ENCODE peak calls at places on chromosomes 3 and 15, in ten cellular contexts. One of them, this sample, is unnamed.

GRCh38 chr3:191330309-191330712 is at the start of gene UTS2B:
- DNase-seq in NAMALWA: peak
- DNase-seq in heart right ventricle: no peak
- DNase-seq in ureter: no peak
- DNase-seq in stimulated activated CD8-positive, alpha-beta memory T cell treated with anti-CD3 and anti-CD28 coated beads, Interleukin-4, amount 100 ng/mL, for 24 hours: no peak
- DNase-seq in stimulated activated CD4-positive, alpha-beta T cell treated with anti-CD3 and anti-CD28 coated beads, Interleukin-15, amount 100 ng/mL, for 1 hour: no peak
- DNase-seq in fibroblast of the conjunctiva: peak
- DNase-seq in activated naive CD4-positive, alpha-beta T cell: no peak
- DNase-seq in C1 segment of cervical spinal cord: peak
- DNase-seq in HCEC 1CT: peak
- DNase-seq in this sample: no peak

GRCh38 chr3:17500618-17501017 is 241.8 kb downstream of the TBC1D5 start:
- DNase-seq in NAMALWA: no peak
- DNase-seq in heart right ventricle: no peak
- DNase-seq in ureter: no peak
- DNase-seq in stimulated activated CD8-positive, alpha-beta memory T cell treated with anti-CD3 and anti-CD28 coated beads, Interleukin-4, amount 100 ng/mL, for 24 hours: no peak
- DNase-seq in stimulated activated CD4-positive, alpha-beta T cell treated with anti-CD3 and anti-CD28 coated beads, Interleukin-15, amount 100 ng/mL, for 1 hour: no peak
- DNase-seq in fibroblast of the conjunctiva: no peak
- DNase-seq in activated naive CD4-positive, alpha-beta T cell: no peak
- DNase-seq in C1 segment of cervical spinal cord: no peak
- DNase-seq in HCEC 1CT: peak
- DNase-seq in this sample: no peak

GRCh38 chr3:52028572-52028971 is 27.8 kb downstream of the DUSP7 start:
- DNase-seq in NAMALWA: no peak
- DNase-seq in heart right ventricle: peak
- DNase-seq in ureter: no peak
- DNase-seq in stimulated activated CD8-positive, alpha-beta memory T cell treated with anti-CD3 and anti-CD28 coated beads, Interleukin-4, amount 100 ng/mL, for 24 hours: no peak
- DNase-seq in stimulated activated CD4-positive, alpha-beta T cell treated with anti-CD3 and anti-CD28 coated beads, Interleukin-15, amount 100 ng/mL, for 1 hour: no peak
- DNase-seq in fibroblast of the conjunctiva: no peak
- DNase-seq in activated naive CD4-positive, alpha-beta T cell: no peak
- DNase-seq in C1 segment of cervical spinal cord: no peak
- DNase-seq in HCEC 1CT: no peak
- DNase-seq in this sample: no peak

GRCh38 chr3:152331018-152331541 is 62.4 kb downstream of the MBNL1 start:
- DNase-seq in NAMALWA: no peak
- DNase-seq in heart right ventricle: no peak
- DNase-seq in ureter: no peak
- DNase-seq in stimulated activated CD8-positive, alpha-beta memory T cell treated with anti-CD3 and anti-CD28 coated beads, Interleukin-4, amount 100 ng/mL, for 24 hours: no peak
- DNase-seq in stimulated activated CD4-positive, alpha-beta T cell treated with anti-CD3 and anti-CD28 coated beads, Interleukin-15, amount 100 ng/mL, for 1 hour: no peak
- DNase-seq in fibroblast of the conjunctiva: peak
- DNase-seq in activated naive CD4-positive, alpha-beta T cell: no peak
- DNase-seq in C1 segment of cervical spinal cord: no peak
- DNase-seq in HCEC 1CT: peak
- DNase-seq in this sample: no peak

GRCh38 chr15:82081904-82082810 is 36.3 kb upstream of the MEX3B start:
- DNase-seq in NAMALWA: peak
- DNase-seq in heart right ventricle: no peak
- DNase-seq in ureter: no peak
- DNase-seq in stimulated activated CD8-positive, alpha-beta memory T cell treated with anti-CD3 and anti-CD28 coated beads, Interleukin-4, amount 100 ng/mL, for 24 hours: no peak
- DNase-seq in stimulated activated CD4-positive, alpha-beta T cell treated with anti-CD3 and anti-CD28 coated beads, Interleukin-15, amount 100 ng/mL, for 1 hour: no peak
- DNase-seq in fibroblast of the conjunctiva: no peak
- DNase-seq in activated naive CD4-positive, alpha-beta T cell: no peak
- DNase-seq in C1 segment of cervical spinal cord: no peak
- DNase-seq in HCEC 1CT: peak
- DNase-seq in this sample: no peak

GRCh38 chr3:186320862-186321568 is 41.0 kb downstream of the DGKG start:
- DNase-seq in NAMALWA: no peak
- DNase-seq in heart right ventricle: no peak
- DNase-seq in ureter: no peak
- DNase-seq in stimulated activated CD8-positive, alpha-beta memory T cell treated with anti-CD3 and anti-CD28 coated beads, Interleukin-4, amount 100 ng/mL, for 24 hours: no peak
- DNase-seq in stimulated activated CD4-positive, alpha-beta T cell treated with anti-CD3 and anti-CD28 coated beads, Interleukin-15, amount 100 ng/mL, for 1 hour: no peak
- DNase-seq in fibroblast of the conjunctiva: no peak
- DNase-seq in activated naive CD4-positive, alpha-beta T cell: no peak
- DNase-seq in C1 segment of cervical spinal cord: no peak
- DNase-seq in HCEC 1CT: peak
- DNase-seq in this sample: no peak

GRCh38 chr3:10609134-10609533 is 103.7 kb upstream of the ATP2B2 start:
- DNase-seq in NAMALWA: no peak
- DNase-seq in heart right ventricle: no peak
- DNase-seq in ureter: no peak
- DNase-seq in stimulated activated CD8-positive, alpha-beta memory T cell treated with anti-CD3 and anti-CD28 coated beads, Interleukin-4, amount 100 ng/mL, for 24 hours: no peak
- DNase-seq in stimulated activated CD4-positive, alpha-beta T cell treated with anti-CD3 and anti-CD28 coated beads, Interleukin-15, amount 100 ng/mL, for 1 hour: no peak
- DNase-seq in fibroblast of the conjunctiva: no peak
- DNase-seq in activated naive CD4-positive, alpha-beta T cell: no peak
- DNase-seq in C1 segment of cervical spinal cord: no peak
- DNase-seq in HCEC 1CT: no peak
- DNase-seq in this sample: no peak

GRCh38 chr15:62066663-62067447 is at the start of gene C2CD4A:
- DNase-seq in NAMALWA: no peak
- DNase-seq in heart right ventricle: peak
- DNase-seq in ureter: peak
- DNase-seq in stimulated activated CD8-positive, alpha-beta memory T cell treated with anti-CD3 and anti-CD28 coated beads, Interleukin-4, amount 100 ng/mL, for 24 hours: peak
- DNase-seq in stimulated activated CD4-positive, alpha-beta T cell treated with anti-CD3 and anti-CD28 coated beads, Interleukin-15, amount 100 ng/mL, for 1 hour: peak
- DNase-seq in fibroblast of the conjunctiva: no peak
- DNase-seq in activated naive CD4-positive, alpha-beta T cell: no peak
- DNase-seq in C1 segment of cervical spinal cord: no peak
- DNase-seq in HCEC 1CT: no peak
- DNase-seq in this sample: no peak

GRCh38 chr3:46713898-46714552 is 3.6 kb downstream of the PRSS50 start:
- DNase-seq in NAMALWA: no peak
- DNase-seq in heart right ventricle: peak
- DNase-seq in ureter: peak
- DNase-seq in stimulated activated CD8-positive, alpha-beta memory T cell treated with anti-CD3 and anti-CD28 coated beads, Interleukin-4, amount 100 ng/mL, for 24 hours: no peak
- DNase-seq in stimulated activated CD4-positive, alpha-beta T cell treated with anti-CD3 and anti-CD28 coated beads, Interleukin-15, amount 100 ng/mL, for 1 hour: no peak
- DNase-seq in fibroblast of the conjunctiva: no peak
- DNase-seq in activated naive CD4-positive, alpha-beta T cell: no peak
- DNase-seq in C1 segment of cervical spinal cord: no peak
- DNase-seq in HCEC 1CT: no peak
- DNase-seq in this sample: no peak

GRCh38 chr15:40787344-40787841 is 17.6 kb downstream of the C15orf62 start:
- DNase-seq in NAMALWA: no peak
- DNase-seq in heart right ventricle: no peak
- DNase-seq in ureter: peak
- DNase-seq in stimulated activated CD8-positive, alpha-beta memory T cell treated with anti-CD3 and anti-CD28 coated beads, Interleukin-4, amount 100 ng/mL, for 24 hours: peak
- DNase-seq in stimulated activated CD4-positive, alpha-beta T cell treated with anti-CD3 and anti-CD28 coated beads, Interleukin-15, amount 100 ng/mL, for 1 hour: no peak
- DNase-seq in fibroblast of the conjunctiva: no peak
- DNase-seq in activated naive CD4-positive, alpha-beta T cell: no peak
- DNase-seq in C1 segment of cervical spinal cord: no peak
- DNase-seq in HCEC 1CT: peak
- DNase-seq in this sample: no peak

GRCh38 chr3:58657571-58658141 is 8.9 kb downstream of the FAM3D start:
- DNase-seq in NAMALWA: no peak
- DNase-seq in heart right ventricle: no peak
- DNase-seq in ureter: peak
- DNase-seq in stimulated activated CD8-positive, alpha-beta memory T cell treated with anti-CD3 and anti-CD28 coated beads, Interleukin-4, amount 100 ng/mL, for 24 hours: no peak
- DNase-seq in stimulated activated CD4-positive, alpha-beta T cell treated with anti-CD3 and anti-CD28 coated beads, Interleukin-15, amount 100 ng/mL, for 1 hour: no peak
- DNase-seq in fibroblast of the conjunctiva: no peak
- DNase-seq in activated naive CD4-positive, alpha-beta T cell: no peak
- DNase-seq in C1 segment of cervical spinal cord: no peak
- DNase-seq in HCEC 1CT: no peak
- DNase-seq in this sample: no peak

GRCh38 chr3:40451551-40451950 is 5.6 kb upstream of the RPL14 start:
- DNase-seq in NAMALWA: no peak
- DNase-seq in heart right ventricle: no peak
- DNase-seq in ureter: no peak
- DNase-seq in stimulated activated CD8-positive, alpha-beta memory T cell treated with anti-CD3 and anti-CD28 coated beads, Interleukin-4, amount 100 ng/mL, for 24 hours: no peak
- DNase-seq in stimulated activated CD4-positive, alpha-beta T cell treated with anti-CD3 and anti-CD28 coated beads, Interleukin-15, amount 100 ng/mL, for 1 hour: no peak
- DNase-seq in fibroblast of the conjunctiva: no peak
- DNase-seq in activated naive CD4-positive, alpha-beta T cell: no peak
- DNase-seq in C1 segment of cervical spinal cord: no peak
- DNase-seq in HCEC 1CT: peak
- DNase-seq in this sample: no peak

GRCh38 chr3:127865941-127866340 is 43.6 kb upstream of the MGLL start:
- DNase-seq in NAMALWA: no peak
- DNase-seq in heart right ventricle: no peak
- DNase-seq in ureter: no peak
- DNase-seq in stimulated activated CD8-positive, alpha-beta memory T cell treated with anti-CD3 and anti-CD28 coated beads, Interleukin-4, amount 100 ng/mL, for 24 hours: no peak
- DNase-seq in stimulated activated CD4-positive, alpha-beta T cell treated with anti-CD3 and anti-CD28 coated beads, Interleukin-15, amount 100 ng/mL, for 1 hour: no peak
- DNase-seq in fibroblast of the conjunctiva: no peak
- DNase-seq in activated naive CD4-positive, alpha-beta T cell: no peak
- DNase-seq in C1 segment of cervical spinal cord: no peak
- DNase-seq in HCEC 1CT: peak
- DNase-seq in this sample: no peak

GRCh38 chr3:132088291-132088690 is 53.5 kb upstream of the CPNE4 start:
- DNase-seq in NAMALWA: no peak
- DNase-seq in heart right ventricle: no peak
- DNase-seq in ureter: no peak
- DNase-seq in stimulated activated CD8-positive, alpha-beta memory T cell treated with anti-CD3 and anti-CD28 coated beads, Interleukin-4, amount 100 ng/mL, for 24 hours: no peak
- DNase-seq in stimulated activated CD4-positive, alpha-beta T cell treated with anti-CD3 and anti-CD28 coated beads, Interleukin-15, amount 100 ng/mL, for 1 hour: no peak
- DNase-seq in fibroblast of the conjunctiva: no peak
- DNase-seq in activated naive CD4-positive, alpha-beta T cell: no peak
- DNase-seq in C1 segment of cervical spinal cord: no peak
- DNase-seq in HCEC 1CT: no peak
- DNase-seq in this sample: no peak

GRCh38 chr3:133933097-133934024 is 37.7 kb upstream of the RAB6B start:
- DNase-seq in NAMALWA: no peak
- DNase-seq in heart right ventricle: no peak
- DNase-seq in ureter: no peak
- DNase-seq in stimulated activated CD8-positive, alpha-beta memory T cell treated with anti-CD3 and anti-CD28 coated beads, Interleukin-4, amount 100 ng/mL, for 24 hours: no peak
- DNase-seq in stimulated activated CD4-positive, alpha-beta T cell treated with anti-CD3 and anti-CD28 coated beads, Interleukin-15, amount 100 ng/mL, for 1 hour: no peak
- DNase-seq in fibroblast of the conjunctiva: no peak
- DNase-seq in activated naive CD4-positive, alpha-beta T cell: no peak
- DNase-seq in C1 segment of cervical spinal cord: no peak
- DNase-seq in HCEC 1CT: no peak
- DNase-seq in this sample: no peak

GRCh38 chr3:23926736-23927135 is 9.8 kb downstream of the RPL15 start:
- DNase-seq in NAMALWA: no peak
- DNase-seq in heart right ventricle: no peak
- DNase-seq in ureter: no peak
- DNase-seq in stimulated activated CD8-positive, alpha-beta memory T cell treated with anti-CD3 and anti-CD28 coated beads, Interleukin-4, amount 100 ng/mL, for 24 hours: no peak
- DNase-seq in stimulated activated CD4-positive, alpha-beta T cell treated with anti-CD3 and anti-CD28 coated beads, Interleukin-15, amount 100 ng/mL, for 1 hour: no peak
- DNase-seq in fibroblast of the conjunctiva: no peak
- DNase-seq in activated naive CD4-positive, alpha-beta T cell: no peak
- DNase-seq in C1 segment of cervical spinal cord: no peak
- DNase-seq in HCEC 1CT: peak
- DNase-seq in this sample: no peak

GRCh38 chr3:115698851-115699535 is 75.7 kb downstream of the GAP43 start:
- DNase-seq in NAMALWA: peak
- DNase-seq in heart right ventricle: no peak
- DNase-seq in ureter: no peak
- DNase-seq in stimulated activated CD8-positive, alpha-beta memory T cell treated with anti-CD3 and anti-CD28 coated beads, Interleukin-4, amount 100 ng/mL, for 24 hours: no peak
- DNase-seq in stimulated activated CD4-positive, alpha-beta T cell treated with anti-CD3 and anti-CD28 coated beads, Interleukin-15, amount 100 ng/mL, for 1 hour: no peak
- DNase-seq in fibroblast of the conjunctiva: no peak
- DNase-seq in activated naive CD4-positive, alpha-beta T cell: no peak
- DNase-seq in C1 segment of cervical spinal cord: no peak
- DNase-seq in HCEC 1CT: no peak
- DNase-seq in this sample: peak

GRCh38 chr15:70385052-70385451 is 287.3 kb upstream of the TLE3 start:
- DNase-seq in NAMALWA: no peak
- DNase-seq in heart right ventricle: no peak
- DNase-seq in ureter: no peak
- DNase-seq in stimulated activated CD8-positive, alpha-beta memory T cell treated with anti-CD3 and anti-CD28 coated beads, Interleukin-4, amount 100 ng/mL, for 24 hours: no peak
- DNase-seq in stimulated activated CD4-positive, alpha-beta T cell treated with anti-CD3 and anti-CD28 coated beads, Interleukin-15, amount 100 ng/mL, for 1 hour: no peak
- DNase-seq in fibroblast of the conjunctiva: no peak
- DNase-seq in activated naive CD4-positive, alpha-beta T cell: no peak
- DNase-seq in C1 segment of cervical spinal cord: no peak
- DNase-seq in HCEC 1CT: no peak
- DNase-seq in this sample: no peak

GRCh38 chr3:159994182-159994581 is 5.5 kb downstream of the IL12A start:
- DNase-seq in NAMALWA: no peak
- DNase-seq in heart right ventricle: no peak
- DNase-seq in ureter: no peak
- DNase-seq in stimulated activated CD8-positive, alpha-beta memory T cell treated with anti-CD3 and anti-CD28 coated beads, Interleukin-4, amount 100 ng/mL, for 24 hours: no peak
- DNase-seq in stimulated activated CD4-positive, alpha-beta T cell treated with anti-CD3 and anti-CD28 coated beads, Interleukin-15, amount 100 ng/mL, for 1 hour: no peak
- DNase-seq in fibroblast of the conjunctiva: no peak
- DNase-seq in activated naive CD4-positive, alpha-beta T cell: no peak
- DNase-seq in C1 segment of cervical spinal cord: no peak
- DNase-seq in HCEC 1CT: peak
- DNase-seq in this sample: no peak

GRCh38 chr3:72033709-72034428 is 248.9 kb upstream of the PROK2 start:
- DNase-seq in NAMALWA: no peak
- DNase-seq in heart right ventricle: no peak
- DNase-seq in ureter: no peak
- DNase-seq in stimulated activated CD8-positive, alpha-beta memory T cell treated with anti-CD3 and anti-CD28 coated beads, Interleukin-4, amount 100 ng/mL, for 24 hours: no peak
- DNase-seq in stimulated activated CD4-positive, alpha-beta T cell treated with anti-CD3 and anti-CD28 coated beads, Interleukin-15, amount 100 ng/mL, for 1 hour: no peak
- DNase-seq in fibroblast of the conjunctiva: no peak
- DNase-seq in activated naive CD4-positive, alpha-beta T cell: no peak
- DNase-seq in C1 segment of cervical spinal cord: no peak
- DNase-seq in HCEC 1CT: no peak
- DNase-seq in this sample: no peak

GRCh38 chr3:50657407-50657806 is 17.3 kb upstream of the DOCK3 start:
- DNase-seq in NAMALWA: no peak
- DNase-seq in heart right ventricle: no peak
- DNase-seq in ureter: no peak
- DNase-seq in stimulated activated CD8-positive, alpha-beta memory T cell treated with anti-CD3 and anti-CD28 coated beads, Interleukin-4, amount 100 ng/mL, for 24 hours: no peak
- DNase-seq in stimulated activated CD4-positive, alpha-beta T cell treated with anti-CD3 and anti-CD28 coated beads, Interleukin-15, amount 100 ng/mL, for 1 hour: no peak
- DNase-seq in fibroblast of the conjunctiva: no peak
- DNase-seq in activated naive CD4-positive, alpha-beta T cell: no peak
- DNase-seq in C1 segment of cervical spinal cord: no peak
- DNase-seq in HCEC 1CT: no peak
- DNase-seq in this sample: no peak

GRCh38 chr3:162390891-162391290 is 894.3 kb downstream of the OTOL1 start:
- DNase-seq in NAMALWA: no peak
- DNase-seq in heart right ventricle: no peak
- DNase-seq in ureter: no peak
- DNase-seq in stimulated activated CD8-positive, alpha-beta memory T cell treated with anti-CD3 and anti-CD28 coated beads, Interleukin-4, amount 100 ng/mL, for 24 hours: no peak
- DNase-seq in stimulated activated CD4-positive, alpha-beta T cell treated with anti-CD3 and anti-CD28 coated beads, Interleukin-15, amount 100 ng/mL, for 1 hour: no peak
- DNase-seq in fibroblast of the conjunctiva: peak
- DNase-seq in activated naive CD4-positive, alpha-beta T cell: no peak
- DNase-seq in C1 segment of cervical spinal cord: no peak
- DNase-seq in HCEC 1CT: peak
- DNase-seq in this sample: no peak

GRCh38 chr3:20405731-20406130 is 219.7 kb upstream of the SGO1 start:
- DNase-seq in NAMALWA: no peak
- DNase-seq in heart right ventricle: no peak
- DNase-seq in ureter: no peak
- DNase-seq in stimulated activated CD8-positive, alpha-beta memory T cell treated with anti-CD3 and anti-CD28 coated beads, Interleukin-4, amount 100 ng/mL, for 24 hours: no peak
- DNase-seq in stimulated activated CD4-positive, alpha-beta T cell treated with anti-CD3 and anti-CD28 coated beads, Interleukin-15, amount 100 ng/mL, for 1 hour: no peak
- DNase-seq in fibroblast of the conjunctiva: peak
- DNase-seq in activated naive CD4-positive, alpha-beta T cell: no peak
- DNase-seq in C1 segment of cervical spinal cord: no peak
- DNase-seq in HCEC 1CT: no peak
- DNase-seq in this sample: no peak

This sample was measured in anterior cingulate cortex.